ENCODE peak calls at places on chromosomes 6 and 20, in five cellular contexts. One of them, this sample, is unnamed.

GRCh38 chr20:33399924-33400323 is 1.4 kb downstream of the CDK5RAP1 start:
- DNase-seq in Calu3: no peak
- DNase-seq in NCI-H446: no peak
- DNase-seq in heart right ventricle: no peak
- DNase-seq in GM04504: no peak
- DNase-seq in this sample: no peak

GRCh38 chr20:18057106-18057993 is at the start of gene OVOL2:
- DNase-seq in Calu3: peak
- DNase-seq in NCI-H446: no peak
- DNase-seq in heart right ventricle: no peak
- DNase-seq in GM04504: no peak
- DNase-seq in this sample: no peak

GRCh38 chr6:38266921-38267354 is 372.8 kb downstream of the BTBD9 start:
- DNase-seq in Calu3: no peak
- DNase-seq in NCI-H446: no peak
- DNase-seq in heart right ventricle: no peak
- DNase-seq in GM04504: no peak
- DNase-seq in this sample: no peak

GRCh38 chr6:89313006-89313405 is 2.1 kb downstream of the GABRR2 start:
- DNase-seq in Calu3: no peak
- DNase-seq in NCI-H446: peak
- DNase-seq in heart right ventricle: peak
- DNase-seq in GM04504: peak
- DNase-seq in this sample: peak

GRCh38 chr6:137264308-137265075 is 45.3 kb upstream of the IFNGR1 start:
- DNase-seq in Calu3: no peak
- DNase-seq in NCI-H446: peak
- DNase-seq in heart right ventricle: no peak
- DNase-seq in GM04504: peak
- DNase-seq in this sample: peak

GRCh38 chr20:62595491-62595890 is 46.8 kb upstream of the SLCO4A1 start:
- DNase-seq in Calu3: peak
- DNase-seq in NCI-H446: no peak
- DNase-seq in heart right ventricle: peak
- DNase-seq in GM04504: no peak
- DNase-seq in this sample: no peak

GRCh38 chr20:9974324-9974723 is 60.5 kb upstream of the ANKEF1 start:
- DNase-seq in Calu3: no peak
- DNase-seq in NCI-H446: no peak
- DNase-seq in heart right ventricle: no peak
- DNase-seq in GM04504: no peak
- DNase-seq in this sample: no peak

GRCh38 chr20:17431621-17432364 is 99.4 kb downstream of the BFSP1 start:
- DNase-seq in Calu3: peak
- DNase-seq in NCI-H446: peak
- DNase-seq in heart right ventricle: peak
- DNase-seq in GM04504: peak
- DNase-seq in this sample: peak

GRCh38 chr20:53678990-53679596 is 85.5 kb upstream of the ZNF217 start:
- DNase-seq in Calu3: no peak
- DNase-seq in NCI-H446: no peak
- DNase-seq in heart right ventricle: no peak
- DNase-seq in GM04504: no peak
- DNase-seq in this sample: no peak

GRCh38 chr6:43125119-43125518 is 46.0 kb upstream of the SRF start:
- DNase-seq in Calu3: no peak
- DNase-seq in NCI-H446: no peak
- DNase-seq in heart right ventricle: no peak
- DNase-seq in GM04504: peak
- DNase-seq in this sample: no peak

GRCh38 chr6:145031962-145032361 is 703.4 kb downstream of the EPM2A start:
- DNase-seq in Calu3: no peak
- DNase-seq in NCI-H446: no peak
- DNase-seq in heart right ventricle: no peak
- DNase-seq in GM04504: no peak
- DNase-seq in this sample: no peak

GRCh38 chr6:44388135-44388487 is 605 bp downstream of the CDC5L start:
- DNase-seq in Calu3: no peak
- DNase-seq in NCI-H446: no peak
- DNase-seq in heart right ventricle: no peak
- DNase-seq in GM04504: no peak
- DNase-seq in this sample: peak

GRCh38 chr20:40887100-40887499 is 141.5 kb upstream of the TOP1 start:
- DNase-seq in Calu3: peak
- DNase-seq in NCI-H446: no peak
- DNase-seq in heart right ventricle: no peak
- DNase-seq in GM04504: no peak
- DNase-seq in this sample: no peak

GRCh38 chr6:110414669-110415296 is 592 bp downstream of the DDO start:
- DNase-seq in Calu3: no peak
- DNase-seq in NCI-H446: no peak
- DNase-seq in heart right ventricle: peak
- DNase-seq in GM04504: no peak
- DNase-seq in this sample: no peak

GRCh38 chr20:16491277-16491912 is 81.9 kb downstream of the KIF16B start:
- DNase-seq in Calu3: no peak
- DNase-seq in NCI-H446: no peak
- DNase-seq in heart right ventricle: no peak
- DNase-seq in GM04504: no peak
- DNase-seq in this sample: no peak

GRCh38 chr6:139500977-139501376 is 126.5 kb upstream of the CITED2 start:
- DNase-seq in Calu3: no peak
- DNase-seq in NCI-H446: no peak
- DNase-seq in heart right ventricle: no peak
- DNase-seq in GM04504: no peak
- DNase-seq in this sample: no peak

GRCh38 chr6:138103876-138104275 is 3.3 kb downstream of the PERP start:
- DNase-seq in Calu3: no peak
- DNase-seq in NCI-H446: no peak
- DNase-seq in heart right ventricle: no peak
- DNase-seq in GM04504: no peak
- DNase-seq in this sample: peak

GRCh38 chr6:166860392-166860791 is 96.0 kb downstream of the RNASET2 start:
- DNase-seq in Calu3: no peak
- DNase-seq in NCI-H446: no peak
- DNase-seq in heart right ventricle: no peak
- DNase-seq in GM04504: no peak
- DNase-seq in this sample: no peak

GRCh38 chr6:551405-551804 is 105.5 kb downstream of the HUS1B start:
- DNase-seq in Calu3: no peak
- DNase-seq in NCI-H446: no peak
- DNase-seq in heart right ventricle: no peak
- DNase-seq in GM04504: peak
- DNase-seq in this sample: no peak

GRCh38 chr6:89591745-89592144 is 46.8 kb downstream of the LYRM2 start:
- DNase-seq in Calu3: no peak
- DNase-seq in NCI-H446: no peak
- DNase-seq in heart right ventricle: no peak
- DNase-seq in GM04504: no peak
- DNase-seq in this sample: no peak

GRCh38 chr6:88843040-88843439 is 120.4 kb downstream of the RNGTT start:
- DNase-seq in Calu3: no peak
- DNase-seq in NCI-H446: no peak
- DNase-seq in heart right ventricle: no peak
- DNase-seq in GM04504: peak
- DNase-seq in this sample: no peak

GRCh38 chr6:151285121-151285520 is 45.4 kb downstream of the AKAP12 start:
- DNase-seq in Calu3: no peak
- DNase-seq in NCI-H446: no peak
- DNase-seq in heart right ventricle: peak
- DNase-seq in GM04504: peak
- DNase-seq in this sample: no peak

GRCh38 chr6:11007715-11008608 is 36.1 kb downstream of the ELOVL2 start:
- DNase-seq in Calu3: peak
- DNase-seq in NCI-H446: no peak
- DNase-seq in heart right ventricle: no peak
- DNase-seq in GM04504: no peak
- DNase-seq in this sample: no peak

GRCh38 chr6:100726741-100727140 is 154.4 kb downstream of the ASCC3 start:
- DNase-seq in Calu3: no peak
- DNase-seq in NCI-H446: no peak
- DNase-seq in heart right ventricle: no peak
- DNase-seq in GM04504: peak
- DNase-seq in this sample: peak

GRCh38 chr6:5302995-5303622 is 41.8 kb downstream of the FARS2 start:
- DNase-seq in Calu3: peak
- DNase-seq in NCI-H446: no peak
- DNase-seq in heart right ventricle: peak
- DNase-seq in GM04504: no peak
- DNase-seq in this sample: no peak

GRCh38 chr6:104862456-104862855 is 2.7 kb upstream of the HACE1 start:
- DNase-seq in Calu3: no peak
- DNase-seq in NCI-H446: no peak
- DNase-seq in heart right ventricle: no peak
- DNase-seq in GM04504: no peak
- DNase-seq in this sample: no peak

GRCh38 chr6:36999467-37000125 is 5.9 kb upstream of the FGD2 start:
- DNase-seq in Calu3: no peak
- DNase-seq in NCI-H446: no peak
- DNase-seq in heart right ventricle: no peak
- DNase-seq in GM04504: no peak
- DNase-seq in this sample: no peak

GRCh38 chr6:1313755-1314503 is 2.0 kb downstream of the FOXQ1 start:
- DNase-seq in Calu3: peak
- DNase-seq in NCI-H446: no peak
- DNase-seq in heart right ventricle: no peak
- DNase-seq in GM04504: no peak
- DNase-seq in this sample: no peak

GRCh38 chr20:33444797-33445560 is 1.4 kb upstream of the SNTA1 start:
- DNase-seq in Calu3: peak
- DNase-seq in NCI-H446: no peak
- DNase-seq in heart right ventricle: no peak
- DNase-seq in GM04504: no peak
- DNase-seq in this sample: no peak

GRCh38 chr6:125142614-125143013 is 11.0 kb upstream of the TPD52L1 start:
- DNase-seq in Calu3: no peak
- DNase-seq in NCI-H446: no peak
- DNase-seq in heart right ventricle: no peak
- DNase-seq in GM04504: no peak
- DNase-seq in this sample: no peak

GRCh38 chr6:27293436-27294152 is 18.5 kb downstream of the POM121L2 start:
- DNase-seq in Calu3: peak
- DNase-seq in NCI-H446: no peak
- DNase-seq in heart right ventricle: no peak
- DNase-seq in GM04504: no peak
- DNase-seq in this sample: no peak

GRCh38 chr20:45341579-45341938 is 6.7 kb downstream of the SDC4 start:
- DNase-seq in Calu3: no peak
- DNase-seq in NCI-H446: no peak
- DNase-seq in heart right ventricle: no peak
- DNase-seq in GM04504: no peak
- DNase-seq in this sample: no peak

GRCh38 chr20:48066256-48066655 is 281.0 kb upstream of the SULF2 start:
- DNase-seq in Calu3: no peak
- DNase-seq in NCI-H446: no peak
- DNase-seq in heart right ventricle: no peak
- DNase-seq in GM04504: peak
- DNase-seq in this sample: no peak

GRCh38 chr6:25448965-25449538 is 169.9 kb downstream of the CARMIL1 start:
- DNase-seq in Calu3: no peak
- DNase-seq in NCI-H446: no peak
- DNase-seq in heart right ventricle: no peak
- DNase-seq in GM04504: no peak
- DNase-seq in this sample: no peak

GRCh38 chr20:33561981-33562601 is 72.2 kb downstream of the CBFA2T2 start:
- DNase-seq in Calu3: peak
- DNase-seq in NCI-H446: peak
- DNase-seq in heart right ventricle: peak
- DNase-seq in GM04504: peak
- DNase-seq in this sample: peak

GRCh38 chr6:81561731-81562130 is 190.8 kb downstream of the TENT5A start:
- DNase-seq in Calu3: no peak
- DNase-seq in NCI-H446: no peak
- DNase-seq in heart right ventricle: no peak
- DNase-seq in GM04504: no peak
- DNase-seq in this sample: no peak

GRCh38 chr20:57647933-57648785 is 27.9 kb upstream of the ZBP1 start:
- DNase-seq in Calu3: peak
- DNase-seq in NCI-H446: no peak
- DNase-seq in heart right ventricle: no peak
- DNase-seq in GM04504: no peak
- DNase-seq in this sample: no peak

GRCh38 chr20:38894091-38894847 is 31.9 kb upstream of the FAM83D start:
- DNase-seq in Calu3: no peak
- DNase-seq in NCI-H446: peak
- DNase-seq in heart right ventricle: peak
- DNase-seq in GM04504: no peak
- DNase-seq in this sample: peak

This sample was measured in NCI-H1694.